ENCODE peak calls at places on chromosomes 13 and 19, in four cellular contexts. E, H, Z and L are unnamed samples.

GRCh38 chr13:41019027-41019487 is at the start of gene ELF1:
- DNase-seq in Z (no peak), E (peak), H (peak), L (peak)

GRCh38 chr19:10637894-10638293 is 12.5 kb downstream of the SLC44A2 start:
- DNase-seq in Z (no peak), H (no peak), E (no peak), L (no peak)

GRCh38 chr13:79674765-79675515 is 194.0 kb downstream of the NDFIP2 start:
- DNase-seq in H (no peak), Z (no peak), E (no peak), L (no peak)

GRCh38 chr19:38264486-38265212 is at the start of gene SPINT2:
- DNase-seq in E (peak), Z (peak), H (peak), L (no peak)

GRCh38 chr19:52527954-52528326 is 472 bp downstream of the ZNF808 start:
- DNase-seq in E (no peak), H (peak), Z (peak), L (no peak)

GRCh38 chr13:43363156-43363918 is 340.0 kb downstream of the DNAJC15 start:
- DNase-seq in E (no peak), H (no peak), Z (no peak), L (no peak)

GRCh38 chr19:15251010-15251748 is 18.9 kb upstream of the EPHX3 start:
- DNase-seq in H (no peak), Z (no peak), E (no peak), L (no peak)

GRCh38 chr13:79966502-79966901 is 374.4 kb downstream of the SPRY2 start:
- DNase-seq in Z (no peak), E (no peak), H (peak), L (no peak)

GRCh38 chr19:4318460-4318859 is 14.1 kb downstream of the FSD1 start:
- DNase-seq in Z (no peak), H (no peak), E (no peak), L (no peak)

GRCh38 chr19:2927032-2927430 is 17.7 kb downstream of the ZNF77 start:
- DNase-seq in E (no peak), H (no peak), Z (no peak), L (no peak)

GRCh38 chr13:39561971-39562370 is 41.0 kb downstream of the LHFPL6 start:
- DNase-seq in H (no peak), Z (no peak), E (no peak), L (no peak)

GRCh38 chr19:1324792-1325567 is 39.3 kb downstream of the EFNA2 start:
- DNase-seq in E (peak), H (peak), Z (no peak), L (peak)

GRCh38 chr13:26050568-26051230 is 1.1 kb downstream of the SHISA2 start:
- DNase-seq in Z (peak), E (no peak), H (peak), L (peak)

GRCh38 chr19:10061717-10062310 is 24.3 kb upstream of the SHFL start:
- DNase-seq in E (no peak), H (peak), Z (no peak), L (no peak)

GRCh38 chr19:40521276-40521675 is 54.5 kb downstream of the SPTBN4 start:
- DNase-seq in E (no peak), Z (no peak), H (no peak), L (no peak)

GRCh38 chr13:44403720-44404063 is 30.1 kb downstream of the SERP2 start:
- DNase-seq in Z (no peak), H (peak), E (no peak), L (no peak)

GRCh38 chr13:109871018-109871370 is 84.6 kb upstream of the IRS2 start:
- DNase-seq in H (no peak), E (no peak), Z (no peak), L (no peak)

GRCh38 chr13:30322428-30322827 is 15.1 kb upstream of the KATNAL1 start:
- DNase-seq in Z (no peak), H (no peak), E (no peak), L (no peak)

GRCh38 chr13:114065926-114066774 is 66.3 kb downstream of the RASA3 start:
- DNase-seq in H (no peak), E (no peak), Z (no peak), L (peak)

GRCh38 chr19:29285878-29286277 is 72.9 kb upstream of the UQCRFS1 start:
- DNase-seq in Z (peak), H (peak), E (no peak), L (no peak)
- TF ChIP-seq CTCF in Z (peak), H (peak), E (peak), L (no peak)

GRCh38 chr13:75359266-75359665 is 122.7 kb downstream of the TBC1D4 start:
- DNase-seq in Z (no peak), E (peak), H (peak), L (no peak)
- H3K27ac ChIP-seq in Z (no peak), E (peak), H (no peak), L (no peak)

DNA sequence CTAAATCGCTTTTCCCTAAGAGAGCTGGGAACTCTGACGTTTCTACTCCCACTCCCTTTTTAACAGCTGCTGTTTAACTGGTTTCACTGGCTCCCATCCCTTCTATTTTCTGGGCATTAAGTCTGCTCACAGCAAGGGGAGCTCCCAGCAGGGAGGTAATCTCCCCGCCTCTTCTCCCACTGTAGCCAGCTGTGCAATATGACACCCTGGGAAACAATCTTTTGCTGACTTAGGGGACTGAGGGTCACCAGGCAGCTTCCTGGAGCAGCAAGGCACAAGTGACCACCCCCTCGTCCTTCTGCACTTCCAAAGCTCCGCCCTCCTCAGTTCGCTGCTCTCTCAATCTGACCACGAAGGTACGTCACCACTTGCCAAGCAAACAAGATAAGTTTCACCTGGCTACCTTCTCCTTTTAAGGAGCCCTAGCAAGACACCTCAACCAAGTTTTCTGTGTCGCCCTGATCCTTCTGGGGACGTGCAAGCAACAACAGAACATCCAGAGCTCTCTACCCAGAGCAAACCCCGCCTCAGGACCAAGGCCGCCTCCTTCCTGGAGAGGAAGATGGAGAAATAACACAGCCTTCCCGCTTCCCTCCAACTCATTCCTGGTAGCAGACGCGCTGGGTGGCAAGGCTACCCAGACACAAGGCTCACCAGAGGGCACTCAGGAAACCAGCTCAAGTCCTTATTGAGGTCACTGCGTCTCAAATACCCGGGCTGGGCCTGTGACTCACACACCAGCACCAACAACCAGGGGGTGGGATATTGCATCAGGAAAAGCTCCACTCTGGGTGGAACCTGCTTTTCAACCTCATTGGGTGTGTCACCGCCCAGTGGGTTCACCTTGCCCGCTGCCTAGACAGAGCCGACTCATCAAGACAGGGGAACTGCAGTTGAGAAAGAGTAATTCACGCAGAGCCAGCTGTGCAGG is 92.4 kb downstream of the STK24 start:
- DNase-seq in E (peak), Z (peak), H (peak), L (no peak)
- TF ChIP-seq POLR2AphosphoS5 in E (peak), Z (peak), H (peak), L (peak)

GRCh38 chr13:111344471-111345191 is 24.2 kb downstream of the TEX29 start:
- DNase-seq in E (no peak), H (peak), Z (peak), L (peak)
- TF ChIP-seq CTCF in E (peak), H (peak), Z (peak), L (peak)